ENCODE peak calls at places on chromosome 1, in six cellular contexts. One of them, this sample, is unnamed. For H3K27me3, H3K4me1 and H3K9me3, the result is how much of the 10 kb centered on the place peaks cover.

GRCh38 chr1:24621121-24621520 is 22.0 kb upstream of the SRRM1 start:
- DNase-seq in body of pancreas: no peak
- DNase-seq in endodermal cell: no peak
- DNase-seq in effector memory CD4-positive, alpha-beta T cell: no peak
- DNase-seq in sigmoid colon: no peak
- DNase-seq in K562: no peak
- DNase-seq in this sample: no peak

GRCh38 chr1:78779831-78780230 is 130.2 kb downstream of the IFI44 start:
- DNase-seq in endodermal cell: no peak
- DNase-seq in body of pancreas: no peak
- DNase-seq in K562: no peak
- DNase-seq in effector memory CD4-positive, alpha-beta T cell: no peak
- DNase-seq in sigmoid colon: no peak
- DNase-seq in this sample: no peak

GRCh38 chr1:197686231-197686630 is 89.0 kb downstream of the DENND1B start:
- DNase-seq in endodermal cell: no peak
- DNase-seq in body of pancreas: no peak
- DNase-seq in sigmoid colon: no peak
- DNase-seq in effector memory CD4-positive, alpha-beta T cell: no peak
- DNase-seq in K562: no peak
- DNase-seq in this sample: no peak

GRCh38 chr1:10339815-10340214 is 59.0 kb upstream of the PGD start:
- DNase-seq in K562: peak
- DNase-seq in endodermal cell: peak
- DNase-seq in body of pancreas: peak
- DNase-seq in sigmoid colon: no peak
- DNase-seq in effector memory CD4-positive, alpha-beta T cell: no peak
- DNase-seq in this sample: no peak

GRCh38 chr1:215595231-215595630 is 28.1 kb downstream of the KCTD3 start:
- DNase-seq in sigmoid colon: no peak
- DNase-seq in body of pancreas: no peak
- DNase-seq in K562: no peak
- DNase-seq in effector memory CD4-positive, alpha-beta T cell: no peak
- DNase-seq in endodermal cell: no peak
- DNase-seq in this sample: no peak

GRCh38 chr1:119739150-119739549 is 27.4 kb downstream of the PHGDH start:
- DNase-seq in K562: no peak
- DNase-seq in body of pancreas: no peak
- DNase-seq in endodermal cell: no peak
- DNase-seq in effector memory CD4-positive, alpha-beta T cell: no peak
- DNase-seq in sigmoid colon: no peak
- DNase-seq in this sample: no peak

GRCh38 chr1:33289858-33290154 is 31.1 kb downstream of the A3GALT2 start:
- DNase-seq in body of pancreas: no peak
- DNase-seq in sigmoid colon: no peak
- DNase-seq in effector memory CD4-positive, alpha-beta T cell: no peak
- DNase-seq in K562: no peak
- DNase-seq in endodermal cell: no peak
- DNase-seq in this sample: no peak

GRCh38 chr1:160619742-160620277 is 27.0 kb downstream of the SLAMF1 start:
- DNase-seq in effector memory CD4-positive, alpha-beta T cell: no peak
- DNase-seq in K562: no peak
- DNase-seq in sigmoid colon: no peak
- DNase-seq in body of pancreas: no peak
- DNase-seq in endodermal cell: no peak
- DNase-seq in this sample: no peak

GRCh38 chr1:47970882-47971281 is 26.3 kb downstream of the TRABD2B start:
- DNase-seq in body of pancreas: no peak
- DNase-seq in K562: no peak
- DNase-seq in endodermal cell: no peak
- DNase-seq in effector memory CD4-positive, alpha-beta T cell: no peak
- DNase-seq in sigmoid colon: no peak
- DNase-seq in this sample: no peak

GRCh38 chr1:116950497-116951174 is 40.9 kb downstream of the PTGFRN start:
- DNase-seq in sigmoid colon: no peak
- DNase-seq in body of pancreas: no peak
- DNase-seq in endodermal cell: no peak
- DNase-seq in K562: no peak
- DNase-seq in effector memory CD4-positive, alpha-beta T cell: no peak
- DNase-seq in this sample: no peak

GRCh38 chr1:101233495-101233894 is 3.3 kb upstream of the S1PR1 start:
- DNase-seq in K562: no peak
- DNase-seq in sigmoid colon: no peak
- DNase-seq in body of pancreas: no peak
- DNase-seq in effector memory CD4-positive, alpha-beta T cell: no peak
- DNase-seq in endodermal cell: no peak
- DNase-seq in this sample: no peak

GRCh38 chr1:91606546-91607078 is 106.0 kb downstream of the CDC7 start:
- DNase-seq in body of pancreas: no peak
- DNase-seq in K562: no peak
- DNase-seq in sigmoid colon: no peak
- DNase-seq in endodermal cell: no peak
- DNase-seq in effector memory CD4-positive, alpha-beta T cell: no peak
- DNase-seq in this sample: no peak

GRCh38 chr1:151509350-151510019 is 1.7 kb upstream of the CGN start:
- DNase-seq in endodermal cell: peak
- DNase-seq in body of pancreas: no peak
- DNase-seq in effector memory CD4-positive, alpha-beta T cell: no peak
- DNase-seq in sigmoid colon: peak
- DNase-seq in K562: no peak
- DNase-seq in this sample: no peak

GRCh38 chr1:152107289-152107983 is 7.8 kb downstream of the TCHH start:
- DNase-seq in K562: no peak
- DNase-seq in effector memory CD4-positive, alpha-beta T cell: no peak
- DNase-seq in endodermal cell: no peak
- DNase-seq in sigmoid colon: no peak
- DNase-seq in body of pancreas: no peak
- DNase-seq in this sample: no peak

GRCh38 chr1:18734001-18734400 is 103.4 kb downstream of the PAX7 start:
- DNase-seq in endodermal cell: no peak
- DNase-seq in effector memory CD4-positive, alpha-beta T cell: no peak
- DNase-seq in body of pancreas: no peak
- DNase-seq in K562: no peak
- DNase-seq in sigmoid colon: no peak
- DNase-seq in this sample: no peak

GRCh38 chr1:18734461-18735368 is 104.1 kb downstream of the PAX7 start:
- DNase-seq in K562: no peak
- DNase-seq in endodermal cell: peak
- DNase-seq in sigmoid colon: no peak
- DNase-seq in body of pancreas: no peak
- DNase-seq in effector memory CD4-positive, alpha-beta T cell: no peak
- DNase-seq in this sample: no peak

GRCh38 chr1:18731591-18732235 is 101.1 kb downstream of the PAX7 start:
- DNase-seq in K562: no peak
- DNase-seq in endodermal cell: peak
- DNase-seq in effector memory CD4-positive, alpha-beta T cell: no peak
- DNase-seq in sigmoid colon: no peak
- DNase-seq in body of pancreas: no peak
- DNase-seq in this sample: no peak

GRCh38 chr1:18731148-18731547 is 100.5 kb downstream of the PAX7 start:
- DNase-seq in K562: no peak
- DNase-seq in endodermal cell: peak
- DNase-seq in effector memory CD4-positive, alpha-beta T cell: no peak
- DNase-seq in sigmoid colon: no peak
- DNase-seq in body of pancreas: no peak
- DNase-seq in this sample: no peak

GRCh38 chr1:18732686-18733085 is 102.0 kb downstream of the PAX7 start:
- DNase-seq in endodermal cell: peak
- DNase-seq in body of pancreas: no peak
- DNase-seq in effector memory CD4-positive, alpha-beta T cell: no peak
- DNase-seq in sigmoid colon: peak
- DNase-seq in K562: no peak
- DNase-seq in this sample: no peak
- H3K27me3 ChIP-seq in endodermal cell: under half
- H3K27me3 ChIP-seq in body of pancreas: under half
- H3K27me3 ChIP-seq in effector memory CD4-positive, alpha-beta T cell: under half
- H3K27me3 ChIP-seq in sigmoid colon: under half
- H3K27me3 ChIP-seq in K562: under half
- H3K27me3 ChIP-seq in this sample: under half

DNA sequence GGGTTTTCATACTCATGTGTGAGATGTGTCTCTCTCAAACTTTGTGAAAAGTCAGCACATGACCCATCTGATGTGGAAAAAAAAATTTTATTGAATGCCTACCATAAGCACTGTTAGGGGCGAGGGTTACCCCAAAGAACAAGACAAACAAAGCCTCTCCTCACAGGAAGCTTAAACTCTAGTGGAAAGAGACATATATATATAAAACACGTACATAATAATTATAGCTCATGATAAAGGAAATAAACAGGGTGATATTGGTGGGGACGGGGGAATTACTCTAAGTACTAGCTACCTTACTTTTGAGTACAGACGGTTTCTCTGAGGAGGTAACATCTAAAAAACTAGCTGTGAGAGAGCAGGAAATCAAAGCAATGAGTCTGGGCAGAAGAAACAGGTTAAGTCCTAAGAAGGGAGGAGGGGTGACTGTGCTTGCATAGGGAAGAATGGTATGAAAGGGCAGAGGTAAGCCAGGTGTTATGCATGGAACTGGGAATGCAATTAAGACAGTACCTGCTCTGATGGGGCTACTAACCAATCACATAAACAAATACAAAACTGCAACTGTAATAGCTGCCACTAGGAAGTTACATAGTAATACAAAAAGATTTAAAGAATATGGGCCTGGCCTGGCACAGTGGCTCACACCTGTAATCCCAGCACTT is 4.5 kb downstream of the LIN9 start:
- DNase-seq in effector memory CD4-positive, alpha-beta T cell: no peak
- DNase-seq in K562: no peak
- DNase-seq in body of pancreas: no peak
- DNase-seq in endodermal cell: no peak
- DNase-seq in sigmoid colon: no peak
- DNase-seq in this sample: no peak
- H3K4me1 ChIP-seq in effector memory CD4-positive, alpha-beta T cell: under half
- H3K4me1 ChIP-seq in K562: under half
- H3K4me1 ChIP-seq in body of pancreas: under half
- H3K4me1 ChIP-seq in endodermal cell: under half
- H3K4me1 ChIP-seq in sigmoid colon: under half
- H3K4me1 ChIP-seq in this sample: under half

DNA sequence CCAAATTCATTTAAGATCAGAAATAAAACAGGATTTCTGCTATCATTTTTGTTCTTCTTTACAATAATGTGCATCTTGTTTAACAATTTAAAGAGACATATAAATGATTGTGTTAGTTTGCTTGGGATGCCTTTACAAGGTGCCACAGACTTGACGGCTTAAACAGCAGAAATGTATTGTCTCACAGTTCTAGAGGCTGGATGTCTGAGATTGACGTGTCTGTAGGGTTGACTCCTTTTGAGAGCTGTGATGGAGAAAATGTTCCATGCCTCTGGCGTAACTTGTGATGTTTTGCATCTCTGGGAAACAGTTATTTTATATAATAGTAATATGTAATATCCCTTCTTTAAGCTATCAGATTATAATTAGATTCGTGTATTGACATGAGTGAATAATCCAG is 1091.6 kb upstream of the PRMT6 start:
- DNase-seq in effector memory CD4-positive, alpha-beta T cell: no peak
- DNase-seq in body of pancreas: no peak
- DNase-seq in K562: no peak
- DNase-seq in sigmoid colon: no peak
- DNase-seq in endodermal cell: no peak
- DNase-seq in this sample: no peak
- H3K9me3 ChIP-seq in effector memory CD4-positive, alpha-beta T cell: under half
- H3K9me3 ChIP-seq in body of pancreas: under half
- H3K9me3 ChIP-seq in K562: under half
- H3K9me3 ChIP-seq in sigmoid colon: under half
- H3K9me3 ChIP-seq in endodermal cell: under half
- H3K9me3 ChIP-seq in this sample: under half

GRCh38 chr1:3082571-3083516 is 13.8 kb downstream of the PRDM16 start:
- DNase-seq in K562: peak
- DNase-seq in body of pancreas: no peak
- DNase-seq in sigmoid colon: no peak
- DNase-seq in effector memory CD4-positive, alpha-beta T cell: no peak
- DNase-seq in endodermal cell: peak
- DNase-seq in this sample: no peak

GRCh38 chr1:3084154-3084553 is 15.2 kb downstream of the PRDM16 start:
- DNase-seq in effector memory CD4-positive, alpha-beta T cell: no peak
- DNase-seq in sigmoid colon: no peak
- DNase-seq in body of pancreas: no peak
- DNase-seq in endodermal cell: no peak
- DNase-seq in K562: no peak
- DNase-seq in this sample: no peak

GRCh38 chr1:3085721-3086120 is 16.7 kb downstream of the PRDM16 start:
- DNase-seq in K562: no peak
- DNase-seq in endodermal cell: no peak
- DNase-seq in body of pancreas: no peak
- DNase-seq in effector memory CD4-positive, alpha-beta T cell: no peak
- DNase-seq in sigmoid colon: no peak
- DNase-seq in this sample: no peak

GRCh38 chr1:3086272-3086671 is 17.3 kb downstream of the PRDM16 start:
- DNase-seq in effector memory CD4-positive, alpha-beta T cell: no peak
- DNase-seq in sigmoid colon: no peak
- DNase-seq in endodermal cell: no peak
- DNase-seq in body of pancreas: no peak
- DNase-seq in K562: no peak
- DNase-seq in this sample: no peak

DNA sequence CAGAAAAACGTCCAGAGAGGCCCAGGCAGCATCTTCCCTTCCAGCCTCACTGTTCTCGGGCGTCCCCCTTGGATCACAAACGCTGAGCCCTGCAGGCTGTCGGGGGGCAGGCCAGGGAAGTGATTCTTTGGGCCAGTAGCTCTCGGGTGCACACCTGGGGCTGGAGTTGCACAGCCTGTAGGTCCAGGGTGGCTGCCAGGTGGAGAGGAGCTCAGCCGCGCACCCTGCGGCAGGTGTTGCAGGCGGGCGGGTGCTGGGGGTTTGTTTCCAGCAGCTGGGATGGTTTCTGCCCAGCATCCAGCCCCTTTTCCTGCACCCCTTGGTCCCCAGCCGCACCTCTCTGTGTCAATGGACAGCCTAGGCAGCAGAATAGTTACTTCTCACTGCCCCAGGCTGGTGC is 15.7 kb downstream of the PRDM16 start:
- DNase-seq in sigmoid colon: no peak
- DNase-seq in effector memory CD4-positive, alpha-beta T cell: no peak
- DNase-seq in body of pancreas: no peak
- DNase-seq in K562: no peak
- DNase-seq in endodermal cell: no peak
- DNase-seq in this sample: no peak
- H3K27me3 ChIP-seq in sigmoid colon: under half
- H3K27me3 ChIP-seq in effector memory CD4-positive, alpha-beta T cell: under half
- H3K27me3 ChIP-seq in body of pancreas: under half
- H3K27me3 ChIP-seq in K562: under half
- H3K27me3 ChIP-seq in endodermal cell: under half
- H3K27me3 ChIP-seq in this sample: under half

GRCh38 chr1:41766546-41766945 is 152.2 kb downstream of the HIVEP3 start:
- DNase-seq in K562: no peak
- DNase-seq in sigmoid colon: no peak
- DNase-seq in endodermal cell: no peak
- DNase-seq in effector memory CD4-positive, alpha-beta T cell: no peak
- DNase-seq in body of pancreas: no peak
- DNase-seq in this sample: no peak

GRCh38 chr1:41765109-41765655 is 153.5 kb downstream of the HIVEP3 start:
- DNase-seq in sigmoid colon: no peak
- DNase-seq in endodermal cell: no peak
- DNase-seq in effector memory CD4-positive, alpha-beta T cell: no peak
- DNase-seq in K562: no peak
- DNase-seq in body of pancreas: no peak
- DNase-seq in this sample: no peak

GRCh38 chr1:41768538-41768937 is 150.2 kb downstream of the HIVEP3 start:
- DNase-seq in body of pancreas: no peak
- DNase-seq in sigmoid colon: peak
- DNase-seq in endodermal cell: no peak
- DNase-seq in K562: no peak
- DNase-seq in effector memory CD4-positive, alpha-beta T cell: no peak
- DNase-seq in this sample: no peak

GRCh38 chr1:41769068-41769467 is 149.7 kb downstream of the HIVEP3 start:
- DNase-seq in K562: no peak
- DNase-seq in body of pancreas: no peak
- DNase-seq in endodermal cell: no peak
- DNase-seq in effector memory CD4-positive, alpha-beta T cell: no peak
- DNase-seq in sigmoid colon: no peak
- DNase-seq in this sample: no peak

GRCh38 chr1:41767534-41767933 is 151.2 kb downstream of the HIVEP3 start:
- DNase-seq in endodermal cell: no peak
- DNase-seq in body of pancreas: no peak
- DNase-seq in K562: no peak
- DNase-seq in effector memory CD4-positive, alpha-beta T cell: no peak
- DNase-seq in sigmoid colon: peak
- DNase-seq in this sample: no peak
- H3K4me1 ChIP-seq in endodermal cell: under half
- H3K4me1 ChIP-seq in body of pancreas: under half
- H3K4me1 ChIP-seq in K562: under half
- H3K4me1 ChIP-seq in effector memory CD4-positive, alpha-beta T cell: under half
- H3K4me1 ChIP-seq in sigmoid colon: under half
- H3K4me1 ChIP-seq in this sample: under half